ENCODE peak calls at places on chromosomes 3 and 15, in four cellular contexts. A, L, V and U are unnamed samples.

GRCh38 chr15:65841121-65841930 is 28.0 kb upstream of the RAB11A start:
- DNase-seq in L (peak), A (no peak), V (peak), U (peak)

GRCh38 chr3:77456881-77457280 is 417.0 kb downstream of the ROBO2 start:
- DNase-seq in A (no peak), V (no peak), L (no peak), U (no peak)

GRCh38 chr15:84608707-84609284 is 8.0 kb downstream of the ZSCAN2 start:
- DNase-seq in L (no peak), A (no peak), V (no peak), U (no peak)

GRCh38 chr3:195224156-195224979 is 46.6 kb downstream of the XXYLT1 start:
- DNase-seq in A (peak), V (peak), L (no peak), U (no peak)

GRCh38 chr3:75655501-75655904 is 8.6 kb upstream of the FRG2C start:
- DNase-seq in A (no peak), V (no peak), L (no peak), U (no peak)

GRCh38 chr3:142962520-142963265 is 781 bp downstream of the PAQR9 start:
- DNase-seq in V (peak), L (no peak), A (no peak), U (no peak)

GRCh38 chr3:184788751-184789150 is 23.2 kb upstream of the VPS8 start:
- DNase-seq in L (peak), V (no peak), A (no peak), U (no peak)

GRCh38 chr15:58295637-58296036 is 136.2 kb upstream of the LIPC start:
- DNase-seq in L (no peak), V (no peak), A (no peak), U (no peak)

GRCh38 chr15:92393287-92393993 is at the start of gene ST8SIA2:
- DNase-seq in A (no peak), V (no peak), L (no peak), U (no peak)

GRCh38 chr3:125137432-125138033 is 75.0 kb downstream of the SLC12A8 start:
- DNase-seq in V (no peak), L (peak), A (no peak), U (peak)

GRCh38 chr15:43008150-43008549 is 87.6 kb upstream of the TTBK2 start:
- DNase-seq in V (no peak), A (no peak), L (no peak), U (no peak)

GRCh38 chr3:143217283-143217682 is 97.7 kb downstream of the CHST2 start:
- DNase-seq in V (no peak), A (no peak), L (no peak), U (no peak)

GRCh38 chr15:63449711-63450110 is 54.7 kb upstream of the USP3 start:
- DNase-seq in L (no peak), A (no peak), V (no peak), U (no peak)

GRCh38 chr3:178036745-178037144 is 499.5 kb upstream of the KCNMB2 start:
- DNase-seq in L (peak), A (no peak), V (no peak), U (no peak)

GRCh38 chr15:85128636-85129035 is 147.0 kb downstream of the PDE8A start:
- DNase-seq in A (no peak), L (peak), V (no peak), U (no peak)

GRCh38 chr3:122004123-122004522 is 17.9 kb downstream of the ILDR1 start:
- DNase-seq in A (no peak), L (peak), V (no peak), U (no peak)

GRCh38 chr15:75776075-75776443 is 63.4 kb upstream of the CSPG4 start:
- DNase-seq in A (no peak), V (no peak), L (peak), U (no peak)

GRCh38 chr3:21020043-21020442 is 731.0 kb downstream of the ZNF385D start:
- DNase-seq in L (no peak), A (no peak), V (no peak), U (no peak)

GRCh38 chr3:123618768-123619484 is 34.1 kb upstream of the HACD2 start:
- DNase-seq in L (peak), A (peak), V (peak), U (peak)